ENCODE peak calls at places on chromosomes 5 and 9, in seven cellular contexts. D, T, O, F, H, U and P are unnamed samples.

GRCh38 chr9:89342948-89343347 is 24.6 kb downstream of the SECISBP2 start:
- DNase-seq in D (no peak), T (no peak), O (no peak), F (no peak), H (no peak), U (no peak), P (no peak)

GRCh38 chr5:139077899-139078298 is 120.3 kb downstream of the SIL1 start:
- DNase-seq in D (no peak), T (no peak), O (no peak), F (no peak), H (no peak), U (no peak), P (no peak)

GRCh38 chr5:154214236-154215106 is 23.9 kb downstream of the GALNT10 start:
- DNase-seq in D (no peak), T (no peak), O (no peak), F (no peak), H (peak; percentile 45), U (no peak), P (no peak)

GRCh38 chr9:118992813-118993747 is 376.2 kb downstream of the BRINP1 start:
- DNase-seq in D (no peak), T (no peak), O (no peak), F (no peak), H (no peak), U (no peak), P (no peak)

GRCh38 chr5:157708866-157709265 is 22.4 kb upstream of the THG1L start:
- DNase-seq in D (no peak), T (no peak), O (no peak), F (no peak), H (no peak), U (no peak), P (no peak)

GRCh38 chr5:93591323-93591945 is 8.4 kb downstream of the NR2F1 start:
- DNase-seq in D (no peak), T (no peak), O (no peak), F (no peak), H (no peak), U (no peak), P (no peak)

GRCh38 chr5:142315231-142315900 is 9.5 kb downstream of the SPRY4 start:
- DNase-seq in D (no peak), T (no peak), O (no peak), F (no peak), H (no peak), U (no peak), P (no peak)

GRCh38 chr9:108473209-108474112 is 382.3 kb downstream of the ACTL7B start:
- DNase-seq in D (no peak), T (peak; percentile 43), O (no peak), F (no peak), H (peak; percentile 43), U (no peak), P (no peak)

GRCh38 chr9:77679696-77680359 is 31.7 kb upstream of the GNA14 start:
- DNase-seq in D (no peak), T (no peak), O (no peak), F (no peak), H (no peak), U (no peak), P (no peak)

GRCh38 chr5:125410501-125411162 is 664.2 kb upstream of the ZNF608 start:
- DNase-seq in D (no peak), T (peak; percentile 19), O (no peak), F (no peak), H (peak; percentile 10), U (peak; percentile 99), P (no peak)

GRCh38 chr5:5006548-5006947 is 133.6 kb upstream of the ADAMTS16 start:
- DNase-seq in D (no peak), T (no peak), O (no peak), F (no peak), H (no peak), U (no peak), P (no peak)

GRCh38 chr5:150441813-150442698 is 7.5 kb downstream of the RPS14 start:
- DNase-seq in D (no peak), T (no peak), O (no peak), F (no peak), H (no peak), U (no peak), P (no peak)

GRCh38 chr5:159050408-159051091 is 49.2 kb downstream of the EBF1 start:
- DNase-seq in D (no peak), T (no peak), O (no peak), F (no peak), H (no peak), U (peak; percentile 64), P (no peak)

GRCh38 chr5:17021363-17021932 is 85.4 kb upstream of the MYO10 start:
- DNase-seq in D (no peak), T (no peak), O (no peak), F (no peak), H (no peak), U (no peak), P (no peak)

GRCh38 chr5:120532835-120533234 is 68.7 kb downstream of the PRR16 start:
- DNase-seq in D (no peak), T (peak; percentile 12), O (no peak), F (no peak), H (no peak), U (peak; percentile 30), P (no peak)

GRCh38 chr5:39058984-39059565 is 15.1 kb downstream of the RICTOR start:
- DNase-seq in D (no peak), T (no peak), O (no peak), F (no peak), H (no peak), U (no peak), P (no peak)

GRCh38 chr5:107223066-107223465 is 447.7 kb downstream of the EFNA5 start:
- DNase-seq in D (no peak), T (no peak), O (no peak), F (no peak), H (no peak), U (no peak), P (no peak)

GRCh38 chr9:137550958-137551655 is 572 bp upstream of the MRPL41 start:
- DNase-seq in D (no peak), T (peak; percentile 66), O (no peak), F (peak; percentile 67), H (peak; percentile 76), U (peak; percentile 85), P (no peak)

GRCh38 chr9:34158362-34158869 is 20.4 kb upstream of the UBAP1 start:
- DNase-seq in D (no peak), T (peak; percentile 63), O (no peak), F (no peak), H (no peak), U (no peak), P (no peak)

GRCh38 chr9:136944094-136944518 is 432 bp downstream of the FBXW5 start:
- DNase-seq in D (no peak), T (peak; percentile 45), O (no peak), F (no peak), H (peak; percentile 36), U (no peak), P (no peak)

GRCh38 chr9:128634111-128634510 is 22.5 kb downstream of the DYNC2I2 start:
- DNase-seq in D (no peak), T (no peak), O (no peak), F (no peak), H (no peak), U (no peak), P (no peak)